ENCODE peak calls at places on chromosomes 7 and 10, in seven cellular contexts. F is heart right ventricle; X is kidney epithelial cell; G is CD8-positive, alpha-beta T cell; C is Peyer's patch; T is fibroblast of mammary gland; Y is HCT116. N is an unnamed sample.

GRCh38 chr7:70647801-70648491 is 484.0 kb upstream of the GALNT17 start:
- DNase-seq in X (peak; percentile 51), C (peak; percentile 48), T (peak; percentile 64), Y (no peak), F (no peak), G (peak; percentile 92), N (peak; percentile 94)

GRCh38 chr7:133139350-133139749 is 57.5 kb upstream of the CHCHD3 start:
- DNase-seq in G (no peak), T (peak; percentile 63), C (no peak), F (no peak), X (peak; percentile 14), Y (peak; percentile 10), N (peak; percentile 36)

GRCh38 chr7:126501617-126502016 is 751.1 kb downstream of the GRM8 start:
- DNase-seq in X (no peak), F (no peak), Y (no peak), T (no peak), G (no peak), C (no peak), N (peak; percentile 14)

GRCh38 chr7:100642534-100642907 is 1.2 kb upstream of the TFR2 start:
- DNase-seq in X (no peak), C (peak; percentile 71), F (no peak), Y (no peak), T (no peak), G (no peak), N (no peak)

GRCh38 chr7:98913612-98914011 is 35.3 kb downstream of the TRRAP start:
- DNase-seq in C (no peak), Y (no peak), X (no peak), T (peak; percentile 52), F (no peak), G (no peak), N (peak; percentile 5)

GRCh38 chr7:12031186-12031585 is 179.9 kb upstream of the TMEM106B start:
- DNase-seq in T (no peak), X (no peak), F (no peak), Y (no peak), C (no peak), G (no peak), N (no peak)

GRCh38 chr10:27445070-27445469 is 59.0 kb upstream of the RAB18 start:
- DNase-seq in F (no peak), T (no peak), G (no peak), C (no peak), Y (no peak), X (no peak), N (no peak)

GRCh38 chr10:34687434-34688205 is 127.5 kb downstream of the PARD3 start:
- DNase-seq in Y (no peak), F (no peak), G (no peak), T (peak; percentile 55), X (no peak), C (no peak), N (peak; percentile 40)

GRCh38 chr7:101018271-101019167 is 1.4 kb upstream of the MUC17 start:
- DNase-seq in C (no peak), T (no peak), Y (no peak), F (no peak), G (no peak), X (no peak), N (no peak)

GRCh38 chr7:106808967-106809635 is 56.0 kb upstream of the PIK3CG start:
- DNase-seq in C (no peak), G (no peak), T (no peak), F (no peak), Y (no peak), X (no peak), N (no peak)

GRCh38 chr10:97788552-97789442 is 17.0 kb upstream of the SFRP5 start:
- DNase-seq in X (no peak), T (no peak), G (no peak), F (peak; percentile 55), Y (no peak), C (no peak), N (no peak)

GRCh38 chr7:101167645-101168411 is 2.5 kb upstream of the VGF start:
- DNase-seq in X (no peak), T (no peak), G (no peak), F (no peak), Y (no peak), C (no peak), N (no peak)

GRCh38 chr10:8183241-8183704 is 128.8 kb downstream of the GATA3 start:
- DNase-seq in C (no peak), X (no peak), Y (no peak), F (no peak), T (no peak), G (peak; percentile 57), N (peak; percentile 17)

GRCh38 chr7:43785425-43785824 is 26.9 kb downstream of the BLVRA start:
- DNase-seq in Y (no peak), C (no peak), F (no peak), X (peak; percentile 75), T (peak; percentile 97), G (no peak), N (peak; percentile 90)

GRCh38 chr10:76558586-76558985 is 1079.0 kb downstream of the KCNMA1 start:
- DNase-seq in C (no peak), T (peak; percentile 84), X (peak; percentile 19), F (no peak), G (no peak), Y (no peak), N (peak; percentile 85)

GRCh38 chr7:27145167-27145883 is 1.8 kb upstream of the HOXA5 start:
- DNase-seq in X (no peak), C (peak; percentile 13), G (no peak), Y (no peak), T (peak; percentile 37), F (no peak), N (no peak)

GRCh38 chr7:27146491-27147210 is 923 bp downstream of the HOXA6 start:
- DNase-seq in T (peak; percentile 29), X (no peak), F (no peak), C (peak; percentile 6), G (no peak), Y (no peak), N (no peak)

GRCh38 chr7:27147211-27148030 is at the start of gene HOXA6:
- DNase-seq in T (peak; percentile 80), C (no peak), G (no peak), X (no peak), Y (no peak), F (no peak), N (no peak)

GRCh38 chr7:27144799-27145166 is 1.3 kb upstream of the HOXA5 start:
- DNase-seq in Y (no peak), X (no peak), T (peak; percentile 27), F (no peak), C (peak; percentile 10), G (no peak), N (no peak)

DNA sequence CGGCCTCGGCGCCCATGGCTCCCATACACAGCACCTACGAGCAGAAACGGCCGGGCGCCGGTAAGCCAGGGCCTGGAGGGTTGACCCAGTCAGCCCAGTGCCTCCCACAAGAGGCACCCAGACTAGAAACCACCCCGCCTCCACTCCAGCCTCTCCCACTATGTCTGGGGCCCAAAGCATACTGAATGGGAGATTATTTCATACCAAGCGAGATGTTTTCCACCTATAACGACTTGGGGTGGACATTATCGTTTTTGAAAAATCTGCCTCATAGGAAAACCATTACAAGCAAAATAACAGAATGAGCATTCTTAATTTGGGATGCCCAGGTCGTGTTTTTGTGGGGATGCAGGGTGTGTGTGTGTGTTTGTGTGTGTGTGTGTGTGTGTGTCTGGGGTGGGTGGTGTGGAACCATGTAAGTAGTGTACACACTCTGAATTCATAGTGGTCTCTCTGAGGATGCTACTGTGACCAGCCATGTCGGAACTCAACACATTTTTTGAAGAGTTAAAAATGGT is 1.6 kb downstream of the HOXA6 start:
- DNase-seq in F (no peak), G (no peak), X (no peak), T (no peak), C (no peak), Y (no peak), N (no peak)
- H3K4me3 ChIP-seq in F (no peak overlapping the region), G (no peak overlapping the region), X (peak overlapping the region; percentile 21), T (no peak overlapping the region), C (no peak overlapping the region), Y (no peak overlapping the region), N (no peak overlapping the region)

DNA sequence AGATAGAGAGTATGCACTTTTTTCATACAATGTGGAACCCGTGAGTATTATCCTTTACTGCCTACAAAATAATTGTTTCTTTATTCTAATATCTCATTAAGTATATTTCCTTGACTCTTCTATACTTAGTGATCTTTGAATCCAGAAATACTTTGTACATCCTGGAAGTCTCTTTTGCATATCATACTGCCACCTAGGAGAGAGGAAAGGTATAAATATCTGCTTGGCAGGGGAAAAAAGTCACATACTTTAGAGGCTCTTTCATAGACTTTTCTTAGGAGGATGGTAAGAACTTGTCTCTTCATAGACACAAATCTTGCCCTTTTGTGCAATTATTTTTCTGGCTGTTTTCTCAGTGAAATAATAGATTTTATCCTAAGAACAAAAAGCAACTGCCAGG is 436.0 kb downstream of the PAXIP1 start:
- DNase-seq in C (no peak), T (no peak), G (no peak), F (no peak), Y (no peak), X (no peak), N (no peak)
- TF ChIP-seq CTCF in C (no peak), T (no peak), G (no peak), F (peak; percentile 20), Y (no peak), X (no peak), N (no peak)

DNA sequence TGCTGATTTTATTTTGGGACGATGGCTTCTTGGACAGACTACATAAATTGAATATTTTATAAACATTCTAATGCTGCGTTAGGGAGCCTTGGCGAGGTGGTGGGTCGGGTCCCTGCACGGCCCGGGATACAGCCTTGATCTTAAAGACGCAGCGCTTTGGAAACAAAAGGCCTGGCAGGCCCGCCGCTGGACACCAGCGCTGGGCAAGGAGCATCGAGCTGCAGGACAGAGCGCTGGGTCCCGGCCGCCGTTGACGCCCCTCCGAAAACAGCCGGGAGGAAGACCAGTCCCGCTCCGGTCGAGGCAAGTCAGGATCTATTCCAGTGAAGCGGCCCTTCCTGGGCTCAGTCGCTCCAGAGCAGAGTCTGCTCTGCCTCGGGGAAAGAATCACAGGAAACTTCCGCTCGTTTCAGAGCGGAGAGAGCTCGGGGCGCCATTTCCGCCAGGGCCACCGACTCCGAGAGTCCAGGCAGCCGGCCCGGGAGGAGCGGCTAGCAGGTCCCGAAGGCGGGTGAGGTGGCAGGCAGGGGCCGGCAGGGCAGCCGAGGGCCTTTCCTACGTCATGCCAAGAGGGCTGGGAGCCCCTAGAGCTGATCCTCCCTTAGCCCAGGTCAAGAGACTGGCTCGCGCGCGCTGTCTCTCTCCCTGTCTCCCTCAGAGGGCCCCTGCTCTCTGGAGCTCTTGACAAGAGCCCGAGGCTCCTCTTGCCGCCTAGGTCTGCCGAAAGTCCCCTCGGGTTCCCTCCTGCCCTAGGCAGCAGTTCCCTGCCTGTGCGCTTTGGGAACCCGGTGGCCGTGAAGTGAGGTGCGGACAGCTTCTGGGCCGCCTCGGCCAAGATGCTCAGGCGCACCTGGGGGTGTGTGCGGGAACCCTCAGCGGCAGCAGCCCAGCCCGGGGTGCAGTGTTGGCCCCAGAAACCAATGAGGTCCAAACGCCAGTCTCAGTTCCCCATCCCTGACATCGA is 1.4 kb upstream of the DRGX start:
- DNase-seq in G (no peak), Y (no peak), T (no peak), F (no peak), X (no peak), C (no peak), N (no peak)
- H3K4me3 ChIP-seq in G (no peak overlapping the region), Y (no peak overlapping the region), T (no peak overlapping the region), F (no peak overlapping the region), X (no peak overlapping the region), C (no peak overlapping the region), N (no peak overlapping the region)

DNA sequence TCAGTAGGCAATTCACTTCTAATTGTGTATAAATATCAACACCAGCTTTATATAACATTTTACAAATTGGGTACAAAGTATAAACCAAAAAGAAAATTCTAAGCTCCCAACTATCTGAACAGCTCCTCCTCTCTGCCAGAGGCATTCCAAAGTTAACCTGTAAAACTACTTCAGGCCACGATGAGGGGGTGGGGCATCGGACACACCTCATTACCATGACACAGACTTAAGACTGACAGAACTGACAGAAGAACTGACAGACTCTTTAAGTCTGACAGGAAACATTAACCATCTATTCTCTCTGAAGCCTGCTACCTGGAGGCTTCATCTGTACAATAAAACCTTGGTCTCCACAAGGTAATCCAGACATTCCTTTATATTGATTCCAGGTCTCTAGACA is 12.3 kb downstream of the ESYT2 start:
- DNase-seq in G (no peak), X (no peak), T (no peak), Y (no peak), C (no peak), F (no peak), N (peak; percentile 85)
- TF ChIP-seq CTCF in G (no peak), X (peak; percentile 10), T (no peak), Y (peak; percentile 16), C (peak; percentile 27), F (peak; percentile 31), N (peak; percentile 4)